ENCODE peak calls at places on chromosomes 12 and 14, in six cellular contexts. K is WTC11, B is glutamatergic neuron, J is neural crest cell, G is hepatocyte, C is HCT116. O is an unnamed sample.

GRCh38 chr14:104348741-104349140 is 210.4 kb downstream of the KIF26A start:
- DNase-seq in K (no peak), B (no peak), J (no peak), G (no peak), C (no peak), O (no peak)

GRCh38 chr12:92439397-92439779 is 263.4 kb upstream of the PLEKHG7 start:
- DNase-seq in K (no peak), B (no peak), J (no peak), G (no peak), C (no peak), O (no peak)

GRCh38 chr12:13099910-13100609 is 3.4 kb downstream of the GSG1 start:
- DNase-seq in K (no peak), B (no peak), J (no peak), G (no peak), C (no peak), O (no peak)

GRCh38 chr14:99422220-99423010 is 58.2 kb downstream of the SETD3 start:
- DNase-seq in K (no peak), B (no peak), J (no peak), G (peak), C (no peak), O (no peak)

GRCh38 chr12:55843431-55843830 is 695 bp upstream of the MMP19 start:
- DNase-seq in K (no peak), B (no peak), J (no peak), G (no peak), C (no peak), O (no peak)

GRCh38 chr12:31582155-31582554 is 8.8 kb downstream of the DENND5B start:
- DNase-seq in K (no peak), B (no peak), J (no peak), G (no peak), C (no peak), O (no peak)

GRCh38 chr14:99794156-99794780 is 1.1 kb downstream of the EML1 start:
- DNase-seq in K (no peak), B (no peak), J (no peak), G (no peak), C (no peak), O (no peak)

GRCh38 chr12:110704750-110705149 is 15.8 kb upstream of the HVCN1 start:
- DNase-seq in K (peak), B (no peak), J (no peak), G (peak), C (peak), O (no peak)

GRCh38 chr12:29744365-29744764 is 39.4 kb downstream of the TMTC1 start:
- DNase-seq in K (no peak), B (no peak), J (no peak), G (no peak), C (no peak), O (no peak)

GRCh38 chr12:3160081-3160480 is 82.9 kb downstream of the TSPAN9 start:
- DNase-seq in K (no peak), B (no peak), J (no peak), G (no peak), C (no peak), O (no peak)

GRCh38 chr12:7716391-7716790 is 5.2 kb downstream of the DPPA3 start:
- DNase-seq in K (no peak), B (no peak), J (no peak), G (peak), C (peak), O (no peak)

GRCh38 chr12:104472748-104473147 is 16.0 kb downstream of the CHST11 start:
- DNase-seq in K (no peak), B (no peak), J (no peak), G (no peak), C (no peak), O (no peak)

GRCh38 chr14:48914382-48914781 is 671.8 kb downstream of the RPS29 start:
- DNase-seq in K (no peak), B (no peak), J (no peak), G (peak), C (no peak), O (no peak)

GRCh38 chr14:51750542-51750941 is 98.8 kb downstream of the FRMD6 start:
- DNase-seq in K (peak), B (no peak), J (no peak), G (no peak), C (peak), O (no peak)

GRCh38 chr14:31936100-31936499 is 141.0 kb upstream of the ARHGAP5 start:
- DNase-seq in K (no peak), B (no peak), J (no peak), G (peak), C (no peak), O (no peak)

GRCh38 chr12:23510484-23510883 is 439.0 kb downstream of the SOX5 start:
- DNase-seq in K (no peak), B (no peak), J (no peak), G (no peak), C (no peak), O (no peak)

GRCh38 chr12:49368240-49368600 is 958 bp downstream of the SPATS2 start:
- DNase-seq in K (no peak), B (no peak), J (no peak), G (no peak), C (no peak), O (no peak)

DNA sequence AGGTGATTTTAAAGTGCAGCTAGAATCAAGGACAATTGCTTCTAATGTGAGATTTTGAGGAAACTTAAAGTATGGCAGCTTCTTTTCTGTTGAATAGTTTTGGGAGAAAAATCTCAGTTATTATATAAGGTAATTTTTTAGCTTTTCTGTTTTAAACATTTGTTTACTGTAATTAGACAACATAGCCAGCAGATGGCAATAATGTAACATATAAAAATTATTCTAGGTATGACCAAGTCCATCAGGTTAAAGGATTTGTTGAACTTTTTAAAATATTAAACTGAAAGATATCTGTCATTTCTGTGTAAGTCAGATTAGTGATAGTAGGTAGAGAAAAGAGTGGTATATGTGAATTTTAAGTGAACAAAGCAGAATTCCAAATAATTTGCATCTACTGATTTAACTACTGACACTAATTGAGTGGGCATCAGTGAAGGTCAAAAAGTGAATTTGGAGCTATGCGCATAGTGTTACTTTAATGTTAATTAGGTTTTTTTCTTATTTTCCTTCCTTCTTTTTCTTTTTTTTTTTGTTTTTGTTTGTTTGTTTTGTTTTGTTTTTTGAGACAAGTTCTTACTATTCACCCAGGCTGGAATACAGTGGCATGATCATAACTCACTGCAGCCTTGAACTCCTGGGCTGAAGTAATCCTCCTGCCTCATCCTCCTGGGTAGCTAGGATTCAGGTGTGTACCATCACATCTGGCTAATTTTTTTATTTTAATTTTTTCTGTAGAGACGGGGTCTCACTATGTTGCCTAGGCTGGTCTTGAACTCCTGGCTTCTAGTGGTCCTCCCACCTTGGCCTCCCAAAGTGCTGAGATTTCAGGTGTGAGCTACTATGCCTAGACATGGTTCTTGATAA is 18.6 kb downstream of the PRORP start:
- DNase-seq in K (no peak), B (no peak), J (no peak), G (no peak), C (no peak), O (no peak)
- TF ChIP-seq CTCF in K (no peak), B (peak), J (no peak), G (no peak), C (peak), O (no peak)

GRCh38 chr12:39692258-39692853 is 72.8 kb upstream of the ABCD2 start:
- DNase-seq in K (no peak), B (no peak), J (no peak), G (no peak), C (peak), O (no peak)
- TF ChIP-seq CTCF in K (no peak), B (peak), J (peak), G (peak), C (peak), O (peak)

GRCh38 chr12:65232490-65233077 is 45.9 kb upstream of the MSRB3 start:
- DNase-seq in K (no peak), B (no peak), J (no peak), G (peak), C (no peak), O (no peak)
- TF ChIP-seq CTCF in K (no peak), B (peak), J (peak), G (peak), C (peak), O (peak)

GRCh38 chr14:94768521-94769412 is 1.1 kb downstream of the GSC start:
- DNase-seq in K (peak), B (no peak), J (peak), G (no peak), C (no peak), O (no peak)
- TF ChIP-seq CTCF in K (no peak), B (no peak), J (no peak), G (no peak), C (no peak), O (no peak)

DNA sequence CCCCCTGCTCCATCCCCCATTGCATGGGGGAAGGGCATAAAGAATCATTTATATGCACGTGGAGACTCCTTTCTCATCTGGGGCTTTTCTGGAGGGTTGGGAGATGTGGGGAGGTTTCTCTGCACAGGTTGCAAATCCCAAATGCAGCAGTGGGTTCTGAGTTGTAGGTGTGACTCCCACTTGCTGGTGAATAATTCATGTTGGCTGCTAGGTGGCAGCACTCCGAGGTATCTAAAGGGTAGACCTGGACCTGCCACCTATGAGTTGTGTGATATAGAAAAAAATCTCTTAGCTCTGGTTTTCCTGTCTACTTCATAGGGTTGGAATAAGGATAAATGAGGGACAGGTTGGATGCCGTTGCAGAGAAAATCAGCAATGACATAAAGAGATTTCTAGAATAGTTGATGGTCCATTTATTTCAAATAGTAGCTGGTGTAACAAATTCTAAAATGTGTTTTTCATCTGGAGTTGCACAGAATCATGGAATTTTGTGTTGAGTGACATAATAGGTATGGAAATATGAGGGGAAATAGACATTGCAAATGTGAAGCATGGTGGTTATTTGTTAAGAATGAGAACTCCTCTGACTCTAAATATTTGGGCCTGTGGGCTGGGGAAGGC is 4.6 kb downstream of the MARCHF9 start:
- DNase-seq in K (no peak), B (no peak), J (no peak), G (peak), C (no peak), O (no peak)
- TF ChIP-seq CTCF in K (peak), B (no peak), J (peak), G (peak), C (peak), O (peak)